ENCODE peak calls at places on chromosomes 5 and 9, in five cellular contexts. A is RCC 7860; H is NAMALWA; P is GM23248; Y is effector memory CD8-positive, alpha-beta T cell. J is an unnamed sample.

GRCh38 chr5:30604648-30605262 is 588.7 kb upstream of the CDH6 start:
- DNase-seq in A (no peak), H (no peak), P (no peak), Y (no peak), J (no peak)

GRCh38 chr5:154446183-154447073 is 631 bp downstream of the SAP30L start:
- DNase-seq in A (no peak), H (peak), P (peak), Y (peak), J (peak)

GRCh38 chr5:103208460-103208859 is 50.1 kb upstream of the MACIR start:
- DNase-seq in A (no peak), H (no peak), P (no peak), Y (no peak), J (no peak)

GRCh38 chr5:107654827-107655226 is 15.9 kb downstream of the EFNA5 start:
- DNase-seq in A (no peak), H (no peak), P (no peak), Y (no peak), J (no peak)

GRCh38 chr5:146565764-146566163 is 49.8 kb upstream of the GPR151 start:
- DNase-seq in A (peak), H (peak), P (peak), Y (peak), J (peak)

GRCh38 chr5:60018091-60018490 is 124.6 kb upstream of the PDE4D start:
- DNase-seq in A (no peak), H (no peak), P (no peak), Y (no peak), J (no peak)

GRCh38 chr9:111842313-111842712 is 47.6 kb upstream of the SHOC1 start:
- DNase-seq in A (no peak), H (no peak), P (peak), Y (no peak), J (no peak)

GRCh38 chr5:120254385-120254784 is 209.7 kb upstream of the PRR16 start:
- DNase-seq in A (no peak), H (no peak), P (no peak), Y (no peak), J (no peak)

GRCh38 chr5:172162348-172162747 is 25.7 kb downstream of the STK10 start:
- DNase-seq in A (no peak), H (no peak), P (peak), Y (no peak), J (no peak)

GRCh38 chr5:108983456-108984092 is 235.9 kb downstream of the FER start:
- DNase-seq in A (no peak), H (no peak), P (peak), Y (no peak), J (peak)

GRCh38 chr5:55592388-55593114 is 57.8 kb upstream of the PLPP1 start:
- DNase-seq in A (no peak), H (no peak), P (no peak), Y (no peak), J (no peak)

J was measured in MM.1S.